ENCODE peak calls at places on chromosomes 12 and 14, in seven cellular contexts. B, H, J, T, G, F and O are unnamed samples.

GRCh38 chr12:51009038-51009437 is 17.1 kb downstream of the SLC11A2 start:
- DNase-seq in B (no peak), H (peak; percentile 44), J (no peak), T (no peak), G (no peak), F (peak; percentile 15), O (no peak)

GRCh38 chr12:57216014-57216891 is at the start of gene NXPH4:
- DNase-seq in B (peak; percentile 69), H (peak; percentile 47), J (no peak), T (peak; percentile 90), G (no peak), F (peak; percentile 41), O (no peak)

GRCh38 chr12:116535241-116535640 is 23.9 kb upstream of the MAP1LC3B2 start:
- DNase-seq in B (no peak), H (no peak), J (no peak), T (no peak), G (no peak), F (no peak), O (no peak)

GRCh38 chr12:26195641-26196423 is 459 bp downstream of the SSPN start:
- DNase-seq in B (peak; percentile 80), H (peak; percentile 60), J (peak; percentile 52), T (peak; percentile 49), G (peak; percentile 40), F (no peak), O (no peak)

GRCh38 chr14:32027255-32027939 is 49.7 kb upstream of the ARHGAP5 start:
- DNase-seq in B (no peak), H (no peak), J (no peak), T (no peak), G (peak; percentile 3), F (no peak), O (peak; percentile 88)

GRCh38 chr12:7100239-7100638 is 8.0 kb upstream of the C1R start:
- DNase-seq in B (no peak), H (no peak), J (no peak), T (no peak), G (no peak), F (no peak), O (no peak)

GRCh38 chr12:108017658-108018057 is 111.4 kb upstream of the WSCD2 start:
- DNase-seq in B (no peak), H (no peak), J (no peak), T (no peak), G (no peak), F (no peak), O (no peak)

GRCh38 chr14:84001023-84001422 is 1528.9 kb upstream of the FLRT2 start:
- DNase-seq in B (no peak), H (no peak), J (no peak), T (no peak), G (no peak), F (no peak), O (no peak)